ENCODE peak calls at places on chromosome 18, in eight cellular contexts. One of them, this sample, is unnamed.

GRCh38 chr18:79856119-79857080 is 58.7 kb downstream of the KCNG2 start:
- DNase-seq in GM23338: peak; percentile 75
- DNase-seq in adrenal gland: peak; percentile 31
- DNase-seq in colonic mucosa: peak; percentile 15
- DNase-seq in ovary: no peak
- DNase-seq in IMR-90: peak; percentile 25
- DNase-seq in Panc1: no peak
- DNase-seq in Caco-2: no peak
- DNase-seq in this sample: peak; percentile 45

GRCh38 chr18:24677011-24677410 is 216.6 kb downstream of the HRH4 start:
- DNase-seq in GM23338: no peak
- DNase-seq in IMR-90: peak; percentile 80
- DNase-seq in ovary: no peak
- DNase-seq in colonic mucosa: no peak
- DNase-seq in adrenal gland: no peak
- DNase-seq in Panc1: no peak
- DNase-seq in Caco-2: no peak
- DNase-seq in this sample: no peak

GRCh38 chr18:75496151-75496550 is 68.6 kb upstream of the SMIM21 start:
- DNase-seq in GM23338: no peak
- DNase-seq in Caco-2: no peak
- DNase-seq in adrenal gland: no peak
- DNase-seq in ovary: no peak
- DNase-seq in Panc1: no peak
- DNase-seq in colonic mucosa: no peak
- DNase-seq in IMR-90: no peak
- DNase-seq in this sample: no peak

GRCh38 chr18:5518899-5519371 is 24.9 kb downstream of the EPB41L3 start:
- DNase-seq in IMR-90: peak; percentile 71
- DNase-seq in ovary: no peak
- DNase-seq in Caco-2: no peak
- DNase-seq in adrenal gland: peak; percentile 49
- DNase-seq in Panc1: no peak
- DNase-seq in GM23338: no peak
- DNase-seq in colonic mucosa: no peak
- DNase-seq in this sample: no peak

GRCh38 chr18:79819064-79819725 is 21.5 kb downstream of the KCNG2 start:
- DNase-seq in IMR-90: no peak
- DNase-seq in Caco-2: no peak
- DNase-seq in adrenal gland: no peak
- DNase-seq in ovary: no peak
- DNase-seq in GM23338: no peak
- DNase-seq in Panc1: no peak
- DNase-seq in colonic mucosa: peak; percentile 15
- DNase-seq in this sample: no peak

GRCh38 chr18:79573921-79574491 is 105.6 kb upstream of the CTDP1 start:
- DNase-seq in Caco-2: no peak
- DNase-seq in adrenal gland: peak; percentile 8
- DNase-seq in ovary: peak; percentile 18
- DNase-seq in colonic mucosa: peak; percentile 16
- DNase-seq in GM23338: no peak
- DNase-seq in IMR-90: no peak
- DNase-seq in Panc1: no peak
- DNase-seq in this sample: peak; percentile 5

GRCh38 chr18:66342577-66342976 is 261.3 kb downstream of the CDH19 start:
- DNase-seq in Caco-2: no peak
- DNase-seq in IMR-90: no peak
- DNase-seq in adrenal gland: no peak
- DNase-seq in GM23338: no peak
- DNase-seq in colonic mucosa: no peak
- DNase-seq in ovary: no peak
- DNase-seq in Panc1: no peak
- DNase-seq in this sample: no peak

GRCh38 chr18:3526421-3527354 is 76.7 kb downstream of the TGIF1 start:
- DNase-seq in adrenal gland: no peak
- DNase-seq in IMR-90: peak; percentile 85
- DNase-seq in Caco-2: peak; percentile 59
- DNase-seq in Panc1: no peak
- DNase-seq in colonic mucosa: no peak
- DNase-seq in GM23338: peak; percentile 79
- DNase-seq in ovary: no peak
- DNase-seq in this sample: no peak

GRCh38 chr18:45856526-45856925 is 31.1 kb downstream of the SIGLEC15 start:
- DNase-seq in Panc1: no peak
- DNase-seq in adrenal gland: no peak
- DNase-seq in IMR-90: peak; percentile 87
- DNase-seq in colonic mucosa: no peak
- DNase-seq in Caco-2: no peak
- DNase-seq in ovary: no peak
- DNase-seq in GM23338: no peak
- DNase-seq in this sample: no peak

GRCh38 chr18:49745051-49746014 is 68.0 kb downstream of the ACAA2 start:
- DNase-seq in IMR-90: no peak
- DNase-seq in GM23338: no peak
- DNase-seq in adrenal gland: no peak
- DNase-seq in ovary: no peak
- DNase-seq in Caco-2: no peak
- DNase-seq in colonic mucosa: no peak
- DNase-seq in Panc1: no peak
- DNase-seq in this sample: no peak

GRCh38 chr18:21958256-21958655 is 211.1 kb upstream of the GATA6 start:
- DNase-seq in IMR-90: no peak
- DNase-seq in adrenal gland: no peak
- DNase-seq in GM23338: no peak
- DNase-seq in ovary: no peak
- DNase-seq in Panc1: no peak
- DNase-seq in colonic mucosa: no peak
- DNase-seq in Caco-2: no peak
- DNase-seq in this sample: no peak

GRCh38 chr18:21958707-21959457 is 210.5 kb upstream of the GATA6 start:
- DNase-seq in Panc1: no peak
- DNase-seq in IMR-90: no peak
- DNase-seq in Caco-2: no peak
- DNase-seq in adrenal gland: peak; percentile 36
- DNase-seq in GM23338: no peak
- DNase-seq in colonic mucosa: no peak
- DNase-seq in ovary: peak; percentile 26
- DNase-seq in this sample: no peak

GRCh38 chr18:21955757-21956652 is 213.4 kb upstream of the GATA6 start:
- DNase-seq in Caco-2: peak; percentile 79
- DNase-seq in adrenal gland: peak; percentile 83
- DNase-seq in GM23338: peak; percentile 83
- DNase-seq in ovary: peak; percentile 86
- DNase-seq in Panc1: peak; percentile 25
- DNase-seq in IMR-90: peak; percentile 60
- DNase-seq in colonic mucosa: peak; percentile 87
- DNase-seq in this sample: peak; percentile 84

DNA sequence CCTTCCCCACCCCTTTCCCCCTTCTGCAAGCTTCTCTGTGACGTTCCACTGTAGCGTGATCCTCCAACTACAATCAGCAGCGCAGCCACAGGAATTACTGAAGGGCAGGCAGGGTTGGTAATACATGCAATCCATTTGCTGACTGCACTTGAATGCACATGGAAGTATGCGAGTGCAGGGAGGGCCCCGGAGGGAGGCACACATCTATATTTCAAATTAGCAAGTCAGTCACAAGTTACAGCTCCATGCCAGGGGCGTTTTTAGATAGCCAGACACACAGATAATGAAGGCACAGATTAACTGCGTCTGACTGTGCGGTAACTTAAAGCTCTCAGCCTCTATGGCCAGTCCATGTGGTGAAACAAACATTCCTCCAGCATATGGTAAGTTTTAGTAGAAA is 209.2 kb upstream of the GATA6 start:
- DNase-seq in ovary: no peak
- DNase-seq in Panc1: no peak
- DNase-seq in adrenal gland: no peak
- DNase-seq in GM23338: no peak
- DNase-seq in colonic mucosa: no peak
- DNase-seq in IMR-90: no peak
- DNase-seq in Caco-2: no peak
- DNase-seq in this sample: no peak
- H3K4me1 ChIP-seq in ovary: no peaks in the 10 kb centered on the region
- H3K4me1 ChIP-seq in Panc1: no peaks in the 10 kb centered on the region
- H3K4me1 ChIP-seq in adrenal gland: no peaks in the 10 kb centered on the region
- H3K4me1 ChIP-seq in GM23338: no peaks in the 10 kb centered on the region
- H3K4me1 ChIP-seq in colonic mucosa: no peaks in the 10 kb centered on the region
- H3K4me1 ChIP-seq in IMR-90: no peaks in the 10 kb centered on the region
- H3K4me1 ChIP-seq in Caco-2: peaks cover 6% of the 10 kb centered on the region
- H3K4me1 ChIP-seq in this sample: no peaks in the 10 kb centered on the region

DNA sequence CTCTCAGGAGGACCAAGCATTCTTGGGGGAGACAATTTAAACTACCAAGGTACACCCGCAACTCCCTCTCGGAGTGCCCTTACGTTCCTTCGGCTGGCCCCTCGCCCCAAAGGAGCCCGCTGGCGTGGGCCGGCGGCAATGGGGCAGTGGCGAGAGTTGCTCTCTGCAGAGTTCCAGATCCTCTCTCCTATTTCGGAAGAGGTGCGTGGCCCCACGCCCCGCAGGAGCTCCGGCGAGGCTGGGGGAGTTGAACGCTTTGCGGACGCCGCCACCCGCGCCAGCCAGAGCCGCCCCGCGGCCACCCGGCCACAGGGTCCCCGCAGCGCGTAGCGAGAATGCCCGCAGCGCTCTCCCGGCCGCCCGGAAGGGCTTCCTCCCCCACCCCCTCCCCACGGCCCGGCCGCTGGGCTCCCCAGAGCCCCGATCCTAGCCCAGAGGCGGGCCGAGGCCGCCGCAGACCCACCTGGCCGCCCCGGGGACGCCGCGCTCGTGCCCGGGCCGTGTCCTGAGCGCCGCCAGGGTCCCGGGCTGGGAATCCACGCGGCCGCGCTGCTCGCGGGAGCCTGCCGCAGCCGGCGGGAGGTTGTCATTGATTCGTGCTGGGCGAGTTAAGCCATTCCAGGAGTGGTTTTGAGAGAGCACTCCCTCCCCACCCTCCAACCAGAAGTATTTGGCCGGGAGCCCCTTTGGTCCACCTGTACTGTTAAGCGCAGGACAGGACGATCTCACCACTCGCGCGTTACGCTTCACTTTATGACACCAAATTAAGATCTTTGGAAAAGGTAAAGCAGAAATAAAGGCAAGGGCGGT is 206.3 kb upstream of the SMAD2 start:
- DNase-seq in ovary: peak; percentile 49
- DNase-seq in adrenal gland: peak; percentile 38
- DNase-seq in IMR-90: no peak
- DNase-seq in Caco-2: no peak
- DNase-seq in colonic mucosa: peak; percentile 68
- DNase-seq in GM23338: peak; percentile 49
- DNase-seq in Panc1: no peak
- DNase-seq in this sample: peak; percentile 49
- H3K4me1 ChIP-seq in ovary: peaks cover 12% of the 10 kb centered on the region
- H3K4me1 ChIP-seq in adrenal gland: peaks cover 42% of the 10 kb centered on the region
- H3K4me1 ChIP-seq in IMR-90: no peaks in the 10 kb centered on the region
- H3K4me1 ChIP-seq in Caco-2: no peaks in the 10 kb centered on the region
- H3K4me1 ChIP-seq in colonic mucosa: peaks cover 22% of the 10 kb centered on the region
- H3K4me1 ChIP-seq in GM23338: peaks cover 35% of the 10 kb centered on the region
- H3K4me1 ChIP-seq in Panc1: no peaks in the 10 kb centered on the region
- H3K4me1 ChIP-seq in this sample: peaks cover 58% of the 10 kb centered on the region

GRCh38 chr18:48631851-48632250 is 93.0 kb downstream of the CTIF start:
- DNase-seq in IMR-90: no peak
- DNase-seq in colonic mucosa: no peak
- DNase-seq in GM23338: no peak
- DNase-seq in ovary: no peak
- DNase-seq in adrenal gland: no peak
- DNase-seq in Caco-2: no peak
- DNase-seq in Panc1: no peak
- DNase-seq in this sample: no peak

GRCh38 chr18:48629730-48630324 is 91.0 kb downstream of the CTIF start:
- DNase-seq in ovary: no peak
- DNase-seq in adrenal gland: peak; percentile 45
- DNase-seq in IMR-90: peak; percentile 100
- DNase-seq in colonic mucosa: no peak
- DNase-seq in Panc1: peak; percentile 20
- DNase-seq in GM23338: no peak
- DNase-seq in Caco-2: no peak
- DNase-seq in this sample: no peak

GRCh38 chr18:48622911-48623431 is 84.1 kb downstream of the CTIF start:
- DNase-seq in GM23338: peak; percentile 69
- DNase-seq in adrenal gland: no peak
- DNase-seq in Panc1: no peak
- DNase-seq in ovary: no peak
- DNase-seq in colonic mucosa: no peak
- DNase-seq in Caco-2: no peak
- DNase-seq in IMR-90: peak; percentile 61
- DNase-seq in this sample: no peak

GRCh38 chr18:48623468-48624220 is 84.8 kb downstream of the CTIF start:
- DNase-seq in colonic mucosa: no peak
- DNase-seq in GM23338: no peak
- DNase-seq in IMR-90: peak; percentile 88
- DNase-seq in adrenal gland: no peak
- DNase-seq in ovary: no peak
- DNase-seq in Panc1: no peak
- DNase-seq in Caco-2: no peak
- DNase-seq in this sample: no peak

GRCh38 chr18:48627216-48627615 is 88.4 kb downstream of the CTIF start:
- DNase-seq in adrenal gland: no peak
- DNase-seq in Caco-2: no peak
- DNase-seq in GM23338: no peak
- DNase-seq in IMR-90: peak; percentile 65
- DNase-seq in colonic mucosa: no peak
- DNase-seq in Panc1: no peak
- DNase-seq in ovary: no peak
- DNase-seq in this sample: no peak
- H3K4me1 ChIP-seq in adrenal gland: peaks cover 11% of the 10 kb centered on the region
- H3K4me1 ChIP-seq in Caco-2: no peaks in the 10 kb centered on the region
- H3K4me1 ChIP-seq in GM23338: peaks cover 13% of the 10 kb centered on the region
- H3K4me1 ChIP-seq in IMR-90: peaks cover 35% of the 10 kb centered on the region
- H3K4me1 ChIP-seq in colonic mucosa: no peaks in the 10 kb centered on the region
- H3K4me1 ChIP-seq in Panc1: no peaks in the 10 kb centered on the region
- H3K4me1 ChIP-seq in ovary: no peaks in the 10 kb centered on the region
- H3K4me1 ChIP-seq in this sample: no peaks in the 10 kb centered on the region

DNA sequence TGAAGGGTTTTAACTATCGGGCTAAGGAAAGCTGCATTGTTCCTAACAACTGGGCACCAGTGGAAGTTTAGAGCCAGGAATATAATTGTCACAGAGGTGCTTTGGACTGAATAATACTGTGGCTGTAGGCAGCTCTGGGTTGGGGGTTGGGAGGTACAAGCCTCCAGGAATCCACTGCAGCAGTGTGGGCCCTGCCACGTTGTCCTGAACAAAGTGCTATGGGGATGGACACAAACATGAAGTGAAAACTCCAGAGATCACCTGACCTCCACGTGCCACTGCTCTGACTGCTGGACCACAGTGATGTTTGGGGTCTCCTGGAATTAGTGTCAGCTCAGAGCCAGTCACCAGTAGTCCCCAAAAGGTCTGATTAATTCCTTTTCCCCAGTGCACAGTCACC is 110.9 kb downstream of the BCL2 start:
- DNase-seq in Panc1: no peak
- DNase-seq in GM23338: no peak
- DNase-seq in colonic mucosa: no peak
- DNase-seq in adrenal gland: no peak
- DNase-seq in Caco-2: no peak
- DNase-seq in IMR-90: no peak
- DNase-seq in ovary: no peak
- DNase-seq in this sample: no peak
- H3K4me1 ChIP-seq in Panc1: no peaks in the 10 kb centered on the region
- H3K4me1 ChIP-seq in GM23338: no peaks in the 10 kb centered on the region
- H3K4me1 ChIP-seq in colonic mucosa: peaks cover 9% of the 10 kb centered on the region
- H3K4me1 ChIP-seq in adrenal gland: no peaks in the 10 kb centered on the region
- H3K4me1 ChIP-seq in Caco-2: no peaks in the 10 kb centered on the region
- H3K4me1 ChIP-seq in IMR-90: no peaks in the 10 kb centered on the region
- H3K4me1 ChIP-seq in ovary: peaks cover 6% of the 10 kb centered on the region
- H3K4me1 ChIP-seq in this sample: no peaks in the 10 kb centered on the region